ENCODE peak calls at places on chromosome 10, in nine cellular contexts. R is stomach, E is sigmoid colon, J is spleen, U is suprapubic skin, S is IMR-90, Z is K562, M is transverse colon, C is right lobe of liver. F is an unnamed sample.

GRCh38 chr10:86023931-86024554 is 342.6 kb downstream of the GRID1 start:
- DNase-seq in Z (no peak), U (no peak), E (no peak), C (no peak), J (no peak), S (no peak), M (no peak), R (no peak), F (no peak)

GRCh38 chr10:20673175-20673574 is 223.9 kb downstream of the NEBL start:
- DNase-seq in C (no peak), E (no peak), M (no peak), U (no peak), Z (no peak), S (no peak), R (no peak), J (no peak), F (no peak)

GRCh38 chr10:77037735-77038411 is 599.7 kb downstream of the KCNMA1 start:
- DNase-seq in S (no peak), E (no peak), J (no peak), C (no peak), U (no peak), M (no peak), Z (no peak), R (no peak), F (no peak)

GRCh38 chr10:5861269-5862031 is 28.2 kb downstream of the ANKRD16 start:
- DNase-seq in E (no peak), J (no peak), S (peak; percentile 92), Z (no peak), C (no peak), R (no peak), M (no peak), U (no peak), F (no peak)

GRCh38 chr10:87860156-87860795 is 3.1 kb downstream of the KLLN start:
- DNase-seq in U (no peak), Z (peak; percentile 16), S (peak; percentile 69), R (no peak), M (no peak), C (no peak), E (no peak), J (no peak), F (peak; percentile 39)

GRCh38 chr10:30765611-30766010 is 136.1 kb upstream of the LYZL2 start:
- DNase-seq in J (no peak), E (no peak), C (no peak), R (no peak), M (no peak), U (no peak), Z (no peak), S (no peak), F (no peak)

GRCh38 chr10:14371616-14372015 is 40.9 kb upstream of the FRMD4A start:
- DNase-seq in M (no peak), J (no peak), U (no peak), R (no peak), S (no peak), Z (no peak), E (no peak), C (no peak), F (no peak)

GRCh38 chr10:107952649-107953589 is 788.4 kb upstream of the SORCS1 start:
- DNase-seq in C (no peak), M (no peak), E (no peak), S (no peak), J (no peak), U (no peak), Z (no peak), R (no peak), F (no peak)

GRCh38 chr10:34954142-34954541 is 136.0 kb downstream of the CUL2 start:
- DNase-seq in M (peak; percentile 89), R (peak; percentile 94), J (no peak), E (no peak), C (no peak), Z (no peak), S (no peak), U (peak; percentile 83), F (no peak)

GRCh38 chr10:46282460-46283216 is 4.2 kb upstream of the ANTXRL start:
- DNase-seq in Z (peak; percentile 68), C (peak; percentile 93), J (peak; percentile 96), S (peak; percentile 62), E (peak; percentile 91), M (peak; percentile 81), U (peak; percentile 89), R (peak; percentile 80), F (peak; percentile 61)

GRCh38 chr10:105952153-105952552 is 1212.4 kb downstream of the SORCS1 start:
- DNase-seq in E (no peak), M (no peak), Z (no peak), S (peak; percentile 27), R (peak; percentile 27), J (no peak), U (no peak), C (no peak), F (no peak)

GRCh38 chr10:125414998-125415397 is 254.6 kb upstream of the CTBP2 start:
- DNase-seq in J (no peak), M (no peak), R (no peak), S (peak; percentile 35), E (no peak), Z (no peak), U (no peak), C (no peak), F (no peak)

GRCh38 chr10:117391436-117392205 is 16.4 kb upstream of the PDZD8 start:
- DNase-seq in R (no peak), Z (no peak), S (peak; percentile 30), J (no peak), U (no peak), M (no peak), C (peak; percentile 96), E (no peak), F (no peak)

GRCh38 chr10:79112898-79113431 is 44.2 kb downstream of the ZMIZ1 start:
- DNase-seq in R (no peak), E (peak; percentile 91), S (peak; percentile 92), U (peak; percentile 81), Z (no peak), C (no peak), M (no peak), J (peak; percentile 72), F (no peak)

GRCh38 chr10:125977206-125977605 is 80.8 kb downstream of the FANK1 start:
- DNase-seq in Z (peak; percentile 7), U (no peak), J (no peak), C (no peak), M (no peak), E (no peak), S (no peak), R (no peak), F (no peak)

GRCh38 chr10:35933940-35934636 is 292.0 kb upstream of the FZD8 start:
- DNase-seq in Z (no peak), U (no peak), S (no peak), J (no peak), E (no peak), R (no peak), C (no peak), M (no peak), F (no peak)

GRCh38 chr10:60335708-60336107 is 54.0 kb downstream of the ANK3 start:
- DNase-seq in U (no peak), M (no peak), R (no peak), C (no peak), E (no peak), S (no peak), J (no peak), Z (no peak), F (no peak)

DNA sequence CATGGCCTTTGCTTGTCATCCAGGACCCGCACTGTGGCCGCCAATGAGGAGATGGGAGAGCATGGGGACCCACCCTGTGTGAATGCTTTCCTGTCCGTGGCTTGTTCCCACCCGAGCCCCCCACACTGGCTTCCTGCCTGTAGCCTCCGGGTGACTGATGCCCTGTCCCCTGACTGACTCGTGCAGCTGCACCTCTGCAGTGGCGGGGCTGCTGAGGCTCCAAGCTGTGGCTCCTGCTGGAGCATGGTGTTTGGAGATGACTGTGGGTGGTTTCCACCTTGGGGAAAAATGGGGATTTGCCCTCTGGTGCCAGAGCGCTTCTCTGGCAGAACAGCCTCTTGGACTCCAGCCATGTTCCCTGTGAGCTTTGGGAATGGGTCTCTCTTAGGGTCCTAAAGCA is 2.1 kb downstream of the CAMK1D start:
- DNase-seq in S (no peak), U (no peak), E (peak; percentile 67), C (no peak), M (peak; percentile 21), Z (no peak), R (no peak), J (peak; percentile 80), F (no peak)
- TF ChIP-seq POLR2A in S (no peak), U (no peak), E (no peak), C (no peak), M (no peak), Z (no peak), R (no peak), J (no peak), F (no peak)

DNA sequence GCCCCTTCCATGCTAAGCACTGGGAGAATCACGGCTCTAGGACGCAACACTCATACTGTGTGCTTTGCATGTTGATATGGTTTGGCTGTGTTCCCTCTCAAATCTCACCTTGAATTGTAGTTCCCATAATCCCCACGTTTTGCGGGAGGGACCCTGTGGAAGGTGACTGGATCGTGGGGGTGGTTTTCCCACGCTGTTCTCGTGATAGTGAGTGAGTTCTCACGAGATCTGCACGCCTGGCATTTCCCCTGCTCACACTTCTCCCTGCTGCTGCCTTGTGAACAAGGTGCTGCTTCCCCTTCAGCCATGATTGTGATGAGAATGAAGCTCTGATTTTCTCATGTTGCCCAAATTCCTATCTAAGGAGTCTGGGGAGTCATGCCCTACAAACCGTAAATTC is 53.0 kb upstream of the ADGRA1 start:
- DNase-seq in Z (no peak), R (no peak), S (no peak), M (no peak), U (no peak), J (no peak), C (no peak), E (no peak), F (no peak)
- H3K27me3 ChIP-seq in Z (peaks cover 5% of the 10 kb centered on the region), R (no peaks in the 10 kb centered on the region), S (peaks cover 18% of the 10 kb centered on the region), M (peaks cover 27% of the 10 kb centered on the region), U (peaks cover 91% of the 10 kb centered on the region), J (peaks cover 13% of the 10 kb centered on the region), C (peaks cover under 1% of the 10 kb centered on the region), E (peaks cover 15% of the 10 kb centered on the region), F (no peaks in the 10 kb centered on the region)

DNA sequence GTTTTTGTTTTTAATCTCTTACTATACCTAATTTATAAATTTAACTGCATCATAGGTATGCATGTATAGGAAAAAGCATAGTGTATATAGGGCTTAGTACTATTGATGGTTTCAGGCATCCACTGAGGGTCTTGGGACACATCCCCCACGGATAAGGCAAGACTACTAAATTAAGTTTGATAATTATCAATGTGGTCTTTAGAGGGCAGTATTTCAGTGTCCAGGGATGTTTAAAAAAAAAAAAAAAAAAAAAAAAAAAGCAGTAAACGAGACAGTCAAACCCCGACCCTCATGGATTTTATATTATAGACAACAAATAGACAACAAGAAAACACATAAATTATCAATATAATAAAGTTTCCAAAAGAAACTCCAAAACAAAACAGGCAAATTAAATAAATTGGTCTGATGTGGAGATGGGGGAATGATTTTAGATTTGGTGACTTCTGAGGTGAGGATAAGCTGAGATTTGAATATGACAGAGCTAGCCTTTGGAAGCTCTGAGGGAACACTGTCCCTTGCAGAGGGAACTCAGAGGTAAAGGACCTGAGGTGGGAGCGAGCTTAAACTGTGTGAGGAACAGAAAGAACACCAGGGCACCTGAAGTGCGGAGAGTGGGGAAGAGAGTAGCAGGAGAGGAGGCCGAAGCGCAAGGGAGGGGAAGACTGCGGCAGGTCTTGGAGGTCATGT is 14.8 kb downstream of the ACSM6 start:
- DNase-seq in S (no peak), Z (peak; percentile 9), U (no peak), M (no peak), J (no peak), C (no peak), E (no peak), R (no peak), F (no peak)
- TF ChIP-seq CTCF in S (peak; percentile 55), Z (peak; percentile 16), U (no peak), M (peak; percentile 15), J (no peak), C (peak; percentile 40), E (no peak), R (no peak), F (peak; percentile 13)

GRCh38 chr10:48670978-48671913 is 13.4 kb upstream of the WDFY4 start:
- DNase-seq in J (peak; percentile 96), S (no peak), R (no peak), U (no peak), E (no peak), Z (no peak), C (no peak), M (peak; percentile 59), F (no peak)
- TF ChIP-seq POLR2A in J (no peak), S (no peak), R (no peak), U (no peak), E (no peak), Z (no peak), C (no peak), M (no peak), F (no peak)